ENCODE peak calls at places on chromosomes 5 and 9, in eight cellular contexts. N is SK-N-SH, S is bronchial epithelial cell, Z is fibroblast of mammary gland, G is brain microvascular endothelial cell, J is cardiac fibroblast, V is ovary, R is fibroblast of lung. F is an unnamed sample.

GRCh38 chr9:32644698-32645097 is 9.2 kb upstream of the TAF1L start:
- DNase-seq in S (peak), R (peak), J (peak), G (peak), N (no peak), Z (peak), V (no peak), F (peak)

GRCh38 chr5:113115061-113115460 is 138.5 kb downstream of the DCP2 start:
- DNase-seq in R (no peak), Z (no peak), N (no peak), V (no peak), G (no peak), J (no peak), S (no peak), F (no peak)

GRCh38 chr9:72577212-72577753 is 55.9 kb downstream of the TMC1 start:
- DNase-seq in R (peak), S (peak), G (no peak), V (no peak), Z (peak), J (peak), N (no peak), F (peak)

GRCh38 chr9:77678136-77678535 is 30.0 kb upstream of the GNA14 start:
- DNase-seq in Z (no peak), V (no peak), N (no peak), S (no peak), G (no peak), J (no peak), R (no peak), F (no peak)

GRCh38 chr5:147464211-147464610 is 45.7 kb downstream of the DPYSL3 start:
- DNase-seq in R (no peak), G (peak), N (no peak), V (no peak), Z (peak), J (peak), S (peak), F (no peak)

GRCh38 chr5:76845890-76846289 is 3.9 kb upstream of the S100Z start:
- DNase-seq in G (no peak), S (no peak), R (no peak), Z (no peak), V (no peak), J (no peak), N (no peak), F (no peak)

GRCh38 chr5:74632947-74633356 is 7.6 kb downstream of the ENC1 start:
- DNase-seq in R (peak), N (no peak), S (peak), Z (peak), J (peak), G (peak), V (no peak), F (no peak)

GRCh38 chr5:14872070-14872989 is 752 bp upstream of the ANKH start:
- DNase-seq in J (peak), S (no peak), G (peak), N (peak), V (peak), R (peak), Z (peak), F (no peak)

GRCh38 chr9:119086590-119086989 is 282.6 kb downstream of the BRINP1 start:
- DNase-seq in S (no peak), G (no peak), N (no peak), R (no peak), V (no peak), Z (no peak), J (no peak), F (no peak)

GRCh38 chr9:97109194-97109811 is 70.4 kb upstream of the CTSV start:
- DNase-seq in V (no peak), R (peak), Z (peak), S (peak), J (peak), G (peak), N (no peak), F (peak)

GRCh38 chr9:113501129-113501686 is 37.7 kb downstream of the RGS3 start:
- DNase-seq in R (no peak), J (no peak), N (no peak), G (no peak), S (no peak), Z (no peak), V (no peak), F (no peak)

GRCh38 chr9:20477940-20478620 is 144.2 kb downstream of the MLLT3 start:
- DNase-seq in V (no peak), G (peak), N (no peak), R (peak), J (peak), Z (peak), S (peak), F (no peak)

GRCh38 chr9:123267481-123268239 is 726 bp downstream of the STRBP start:
- DNase-seq in S (no peak), V (peak), N (peak), G (no peak), J (no peak), R (no peak), Z (no peak), F (no peak)

GRCh38 chr5:121432-121831 is 29.5 kb downstream of the PLEKHG4B start:
- DNase-seq in J (no peak), V (no peak), S (no peak), Z (no peak), G (no peak), R (no peak), N (no peak), F (no peak)

GRCh38 chr5:132272341-132273210 is 15.1 kb downstream of the PDLIM4 start:
- DNase-seq in R (no peak), V (peak), N (peak), G (peak), Z (peak), S (no peak), J (peak), F (no peak)

GRCh38 chr5:180636403-180637075 is 12.9 kb downstream of the FLT4 start:
- DNase-seq in R (peak), G (peak), N (no peak), J (peak), Z (peak), V (no peak), S (no peak), F (no peak)

GRCh38 chr9:12906646-12907045 is 131.8 kb downstream of the LURAP1L start:
- DNase-seq in Z (peak), R (no peak), N (no peak), V (no peak), J (no peak), G (no peak), S (no peak), F (no peak)

GRCh38 chr5:102959055-102959454 is 160.9 kb downstream of the GIN1 start:
- DNase-seq in S (peak), Z (peak), V (no peak), G (peak), N (no peak), R (peak), J (peak), F (peak)

GRCh38 chr9:81080900-81081299 is 608.4 kb downstream of the TLE1 start:
- DNase-seq in Z (no peak), N (no peak), V (no peak), G (no peak), J (no peak), S (no peak), R (peak), F (no peak)

GRCh38 chr9:6930827-6931226 is 173.1 kb downstream of the KDM4C start:
- DNase-seq in G (peak), V (no peak), S (peak), J (peak), R (peak), N (no peak), Z (peak), F (no peak)

GRCh38 chr9:110016340-110016739 is 191.6 kb downstream of the C9orf152 start:
- DNase-seq in N (peak), G (peak), V (no peak), Z (peak), S (peak), J (peak), R (peak), F (no peak)

GRCh38 chr5:169697518-169697890 is 60.4 kb downstream of the DOCK2 start:
- DNase-seq in G (no peak), Z (no peak), N (no peak), S (no peak), J (no peak), V (no peak), R (no peak), F (no peak)

GRCh38 chr9:128375865-128376264 is 4.7 kb downstream of the URM1 start:
- DNase-seq in J (no peak), G (no peak), Z (peak), N (no peak), S (no peak), R (no peak), V (no peak), F (no peak)

GRCh38 chr5:96112123-96112670 is 150.5 kb upstream of the ELL2 start:
- DNase-seq in R (no peak), V (no peak), N (no peak), J (no peak), Z (no peak), S (no peak), G (no peak), F (no peak)

GRCh38 chr9:82223442-82223841 is 234.9 kb downstream of the SPATA31D1 start:
- DNase-seq in R (peak), V (no peak), Z (no peak), N (no peak), J (no peak), S (no peak), G (peak), F (no peak)

GRCh38 chr5:176818391-176819098 is 8.2 kb downstream of the UNC5A start:
- DNase-seq in R (no peak), N (no peak), G (no peak), V (no peak), J (no peak), Z (no peak), S (no peak), F (no peak)

GRCh38 chr9:92648447-92649406 is 21.2 kb downstream of the IPPK start:
- DNase-seq in G (no peak), R (no peak), S (no peak), V (peak), J (no peak), Z (no peak), N (peak), F (no peak)

GRCh38 chr9:16828335-16829281 is 41.9 kb downstream of the BNC2 start:
- DNase-seq in R (peak), S (peak), J (peak), G (peak), Z (peak), N (peak), V (peak), F (peak)

GRCh38 chr5:154487541-154487940 is 9.5 kb upstream of the HAND1 start:
- DNase-seq in V (no peak), S (no peak), Z (no peak), J (no peak), R (no peak), G (no peak), N (peak), F (no peak)

GRCh38 chr9:127809562-127810377 is 7.1 kb downstream of the FPGS start:
- DNase-seq in V (no peak), S (peak), G (no peak), J (peak), N (peak), Z (no peak), R (peak), F (no peak)

GRCh38 chr9:124180557-124180956 is 77.2 kb upstream of the NEK6 start:
- DNase-seq in J (peak), G (no peak), N (peak), R (peak), V (no peak), S (no peak), Z (peak), F (peak)

GRCh38 chr9:37152365-37152764 is 32.0 kb downstream of the ZCCHC7 start:
- DNase-seq in V (no peak), R (no peak), Z (no peak), G (no peak), N (no peak), J (no peak), S (no peak), F (no peak)

GRCh38 chr9:37464006-37464405 is 1.2 kb downstream of the ZBTB5 start:
- DNase-seq in N (no peak), S (no peak), J (peak), R (peak), G (no peak), V (no peak), Z (no peak), F (no peak)

GRCh38 chr5:100576217-100576751 is 41.1 kb downstream of the FAM174A start:
- DNase-seq in Z (peak), S (no peak), N (no peak), V (no peak), J (peak), R (no peak), G (no peak), F (peak)

GRCh38 chr9:125633116-125633743 is 73.8 kb downstream of the MAPKAP1 start:
- DNase-seq in G (no peak), J (no peak), Z (peak), N (no peak), R (peak), S (no peak), V (no peak), F (no peak)

GRCh38 chr5:132479812-132480441 is 10.6 kb downstream of the IRF1 start:
- DNase-seq in J (no peak), V (no peak), G (no peak), S (no peak), N (no peak), R (no peak), Z (no peak), F (no peak)

GRCh38 chr5:173984218-173984617 is 4.8 kb upstream of the C5orf47 start:
- DNase-seq in Z (peak), S (peak), R (peak), N (peak), J (peak), V (no peak), G (no peak), F (no peak)

GRCh38 chr5:159102294-159102934 is 2.7 kb upstream of the EBF1 start:
- DNase-seq in J (peak), S (no peak), R (no peak), G (no peak), Z (peak), V (no peak), N (no peak), F (no peak)
- H3K4me3 ChIP-seq in J (no peak), S (no peak), R (no peak), G (no peak), Z (no peak), V (no peak), N (no peak), F (no peak)

GRCh38 chr5:179332741-179333290 is 12.4 kb downstream of the ADAMTS2 start:
- DNase-seq in J (no peak), S (no peak), G (no peak), Z (no peak), R (no peak), N (no peak), V (no peak), F (no peak)

GRCh38 chr5:179331591-179331990 is 13.7 kb downstream of the ADAMTS2 start:
- DNase-seq in Z (no peak), S (no peak), J (no peak), N (peak), V (no peak), G (no peak), R (no peak), F (no peak)

GRCh38 chr5:179336126-179336870 is 9.0 kb downstream of the ADAMTS2 start:
- DNase-seq in N (no peak), Z (no peak), R (no peak), S (no peak), G (no peak), V (no peak), J (no peak), F (no peak)

GRCh38 chr5:179336871-179337165 is 8.4 kb downstream of the ADAMTS2 start:
- DNase-seq in G (no peak), R (no peak), Z (no peak), V (no peak), S (no peak), J (no peak), N (no peak), F (no peak)

GRCh38 chr5:179334017-179334765 is 11.1 kb downstream of the ADAMTS2 start:
- DNase-seq in Z (no peak), S (no peak), R (no peak), V (no peak), J (no peak), N (no peak), G (no peak), F (no peak)
- TF ChIP-seq CTCF in Z (no peak), S (no peak), R (no peak), V (no peak), J (no peak), N (no peak), G (no peak), F (no peak)

DNA sequence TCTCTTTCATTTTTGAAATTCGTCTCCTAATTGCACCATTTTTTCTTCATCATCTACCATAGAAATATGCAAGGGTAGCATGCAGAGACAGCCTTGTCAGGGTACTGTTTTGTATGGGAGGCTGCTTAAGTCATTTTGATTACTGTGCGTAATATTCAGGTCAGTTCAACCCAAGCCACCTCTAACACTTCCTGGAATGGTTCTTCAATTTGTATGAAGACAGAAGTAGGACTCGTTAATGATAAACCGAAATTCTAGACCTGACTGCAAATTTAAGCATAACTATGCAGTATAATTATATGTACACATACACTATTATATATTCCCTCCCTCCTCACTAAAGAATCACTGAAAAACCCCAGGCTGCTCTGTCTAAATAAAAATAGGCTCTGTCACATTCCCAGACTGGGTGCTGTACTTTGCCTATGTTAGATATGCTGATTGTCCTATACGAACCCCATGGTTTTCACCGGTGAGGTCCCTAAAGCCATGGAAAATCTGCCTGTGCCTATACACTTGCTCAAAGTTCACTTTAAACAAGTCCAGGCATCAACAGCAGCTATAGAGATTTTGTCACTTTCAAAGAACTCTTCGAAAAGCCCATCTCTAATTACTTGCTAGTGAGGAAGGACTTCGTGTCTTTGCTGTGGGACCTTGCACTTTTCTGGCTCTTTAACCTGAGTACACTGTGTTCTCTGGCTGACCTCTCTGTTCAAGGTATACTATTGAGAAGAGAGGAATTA is 352.1 kb upstream of the CD180 start:
- DNase-seq in J (no peak), N (no peak), G (no peak), R (no peak), S (no peak), Z (no peak), V (no peak), F (no peak)
- H3K4me3 ChIP-seq in J (no peak), N (no peak), G (no peak), R (no peak), S (no peak), Z (no peak), V (no peak), F (no peak)

GRCh38 chr9:98485706-98486105 is 223.0 kb downstream of the GABBR2 start:
- DNase-seq in J (no peak), R (no peak), S (no peak), Z (no peak), V (no peak), G (no peak), N (no peak), F (no peak)

GRCh38 chr9:98484218-98484617 is 224.5 kb downstream of the GABBR2 start:
- DNase-seq in Z (peak), S (no peak), R (peak), G (no peak), N (no peak), V (no peak), J (peak), F (no peak)

GRCh38 chr9:98491231-98491651 is 217.5 kb downstream of the GABBR2 start:
- DNase-seq in R (no peak), S (peak), Z (no peak), G (no peak), J (no peak), N (no peak), V (no peak), F (no peak)

GRCh38 chr9:98491778-98492177 is 217.0 kb downstream of the GABBR2 start:
- DNase-seq in G (peak), J (peak), S (peak), N (no peak), V (no peak), Z (peak), R (peak), F (no peak)

DNA sequence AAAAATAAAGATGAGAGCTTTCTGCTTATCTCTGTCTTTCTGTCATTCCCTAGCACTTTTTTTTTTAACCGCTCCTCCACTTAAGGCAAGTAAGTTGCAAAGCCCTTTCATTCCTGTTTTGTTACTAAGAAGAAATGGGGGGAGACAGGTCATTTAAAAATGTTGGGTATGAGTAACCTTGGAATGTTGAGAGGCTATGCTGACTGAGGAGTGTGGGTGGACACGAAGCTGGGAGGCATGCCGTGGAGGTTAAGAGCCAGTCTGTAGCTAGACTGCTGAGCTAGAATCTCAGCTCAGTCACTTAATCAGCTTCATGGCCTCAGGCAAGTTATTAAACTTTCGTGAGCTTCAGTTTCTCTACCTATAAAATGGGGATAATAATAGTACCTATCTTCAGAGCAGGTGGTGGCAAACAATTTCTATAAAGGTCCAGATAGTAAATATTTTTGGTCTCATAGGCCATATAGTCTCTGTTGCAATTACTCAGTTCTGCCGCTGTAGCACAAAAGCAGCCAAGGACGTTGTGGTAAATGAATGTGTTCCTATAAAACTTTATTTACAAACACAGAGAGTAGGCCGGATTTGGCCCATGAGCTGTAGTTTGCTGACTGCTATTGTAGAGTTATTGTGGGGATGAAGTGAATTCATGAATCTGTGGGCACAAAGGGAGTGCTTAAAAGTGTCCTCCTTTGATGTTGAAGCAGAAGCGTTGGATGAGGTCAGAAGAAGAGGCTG is 220.0 kb downstream of the GABBR2 start:
- DNase-seq in Z (peak), N (no peak), R (peak), S (peak), V (no peak), J (peak), G (peak), F (peak)
- TF ChIP-seq CTCF in Z (peak), N (no peak), R (peak), S (no peak), V (no peak), J (peak), G (no peak), F (no peak)

GRCh38 chr5:33261747-33262146 is 179.0 kb upstream of the TARS1 start:
- DNase-seq in V (no peak), Z (no peak), R (no peak), N (no peak), S (no peak), G (no peak), J (no peak), F (no peak)

GRCh38 chr5:33258553-33258952 is 182.2 kb upstream of the TARS1 start:
- DNase-seq in N (no peak), V (no peak), G (peak), S (no peak), Z (peak), J (peak), R (peak), F (no peak)

GRCh38 chr5:33257807-33258491 is 182.8 kb upstream of the TARS1 start:
- DNase-seq in J (peak), R (peak), V (no peak), S (peak), G (peak), N (no peak), Z (peak), F (peak)

GRCh38 chr5:33261305-33261704 is 179.5 kb upstream of the TARS1 start:
- DNase-seq in V (no peak), N (no peak), S (peak), G (peak), J (peak), R (peak), Z (peak), F (no peak)

GRCh38 chr5:33260098-33260497 is 180.7 kb upstream of the TARS1 start:
- DNase-seq in G (peak), R (peak), N (no peak), S (no peak), Z (peak), V (no peak), J (peak), F (no peak)
- H3K4me3 ChIP-seq in G (no peak), R (no peak), N (no peak), S (no peak), Z (no peak), V (no peak), J (no peak), F (no peak)

F was measured in HFF-Myc.